ENCODE peak calls at places on chromosomes 7 and 10, in six cellular contexts. C is stimulated activated CD4-positive, alpha-beta T cell treated with anti-CD3 and anti-CD28 coated beads, Interleukin-1b, Interleukin-23, amount 100 ng/mL, for 24 hours; U is nephron progenitor cell; J is progenitor cell of endocrine pancreas; T is lung; P is Calu3. F is an unnamed sample.
A peak's percentile ranks its signal among the peaks of the same experiment; 100 is the strongest.

GRCh38 chr7:81484266-81484665 is 285.6 kb downstream of the HGF start:
- DNase-seq in C (no peak), U (peak; percentile 30), J (no peak), T (no peak), P (no peak), F (peak; percentile 39)

GRCh38 chr10:83253272-83253671 is 886.0 kb upstream of the GHITM start:
- DNase-seq in C (no peak), U (no peak), J (no peak), T (no peak), P (no peak), F (no peak)

GRCh38 chr7:21059069-21059468 is 272.4 kb upstream of the SP8 start:
- DNase-seq in C (no peak), U (no peak), J (no peak), T (no peak), P (no peak), F (no peak)

GRCh38 chr10:7558036-7558435 is 108.7 kb downstream of the ITIH5 start:
- DNase-seq in C (no peak), U (no peak), J (no peak), T (no peak), P (no peak), F (no peak)

GRCh38 chr7:114819629-114820362 is 102.1 kb upstream of the MDFIC start:
- DNase-seq in C (no peak), U (no peak), J (no peak), T (no peak), P (peak; percentile 55), F (no peak)

GRCh38 chr10:12081879-12082560 is 13.3 kb downstream of the DHTKD1 start:
- DNase-seq in C (no peak), U (no peak), J (no peak), T (no peak), P (no peak), F (no peak)

GRCh38 chr7:118026791-118027190 is 153.6 kb upstream of the CTTNBP2 start:
- DNase-seq in C (no peak), U (no peak), J (no peak), T (no peak), P (no peak), F (no peak)

GRCh38 chr10:91313761-91314520 is 93.5 kb downstream of the PCGF5 start:
- DNase-seq in C (no peak), U (no peak), J (no peak), T (no peak), P (no peak), F (no peak)

GRCh38 chr7:105678811-105679495 is 97.7 kb upstream of the EFCAB10 start:
- DNase-seq in C (no peak), U (no peak), J (no peak), T (peak; percentile 69), P (no peak), F (no peak)

GRCh38 chr10:110410329-110411046 is 87.2 kb upstream of the DUSP5 start:
- DNase-seq in C (no peak), U (no peak), J (no peak), T (peak; percentile 67), P (peak; percentile 88), F (no peak)

GRCh38 chr10:14736600-14737081 is 38.1 kb downstream of the FAM107B start:
- DNase-seq in C (no peak), U (peak; percentile 20), J (no peak), T (no peak), P (no peak), F (no peak)

GRCh38 chr10:118045842-118046490 is 775 bp downstream of the RAB11FIP2 start:
- DNase-seq in C (no peak), U (no peak), J (no peak), T (peak; percentile 53), P (peak; percentile 21), F (no peak)

GRCh38 chr7:4158826-4159225 is 523.3 kb upstream of the FOXK1 start:
- DNase-seq in C (no peak), U (no peak), J (no peak), T (no peak), P (no peak), F (no peak)

GRCh38 chr10:71077143-71077581 is 135.2 kb upstream of the UNC5B start:
- DNase-seq in C (no peak), U (no peak), J (peak; percentile 5), T (no peak), P (no peak), F (peak; percentile 30)

GRCh38 chr7:128821724-128822123 is 8.5 kb upstream of the FLNC start:
- DNase-seq in C (no peak), U (no peak), J (no peak), T (no peak), P (no peak), F (no peak)

GRCh38 chr7:9124320-9124719 is 690.9 kb downstream of the NXPH1 start:
- DNase-seq in C (no peak), U (no peak), J (no peak), T (no peak), P (no peak), F (no peak)

GRCh38 chr7:89998554-89998953 is 155.7 kb upstream of the STEAP1 start:
- DNase-seq in C (no peak), U (no peak), J (no peak), T (no peak), P (no peak), F (no peak)

GRCh38 chr10:29579455-29579970 is 55.3 kb downstream of the SVIL start:
- DNase-seq in C (no peak), U (no peak), J (no peak), T (no peak), P (no peak), F (no peak)

GRCh38 chr7:74174606-74175082 is 488 bp downstream of the EIF4H start:
- DNase-seq in C (no peak), U (peak; percentile 64), J (peak; percentile 32), T (peak; percentile 36), P (peak; percentile 20), F (peak; percentile 36)

GRCh38 chr10:131160219-131160875 is 151.2 kb downstream of the TCERG1L start:
- DNase-seq in C (no peak), U (no peak), J (no peak), T (no peak), P (no peak), F (no peak)

GRCh38 chr10:112115781-112116385 is 67.7 kb downstream of the GPAM start:
- DNase-seq in C (no peak), U (peak; percentile 51), J (peak; percentile 34), T (peak; percentile 39), P (peak; percentile 54), F (peak; percentile 79)

GRCh38 chr7:94908204-94909022 is 1.0 kb downstream of the PPP1R9A start:
- DNase-seq in C (no peak), U (peak; percentile 68), J (peak; percentile 60), T (peak; percentile 39), P (peak; percentile 33), F (peak; percentile 72)

GRCh38 chr7:127713758-127714157 is 61.8 kb downstream of the SND1 start:
- DNase-seq in C (no peak), U (no peak), J (no peak), T (no peak), P (no peak), F (no peak)

GRCh38 chr7:74290999-74291441 is 1.8 kb downstream of the CLIP2 start:
- DNase-seq in C (no peak), U (no peak), J (no peak), T (no peak), P (no peak), F (no peak)

GRCh38 chr10:105707603-105708002 is 1066.5 kb downstream of the SORCS3 start:
- DNase-seq in C (no peak), U (no peak), J (no peak), T (no peak), P (no peak), F (no peak)

GRCh38 chr7:111517441-111518037 is 44.8 kb downstream of the IMMP2L start:
- DNase-seq in C (no peak), U (no peak), J (no peak), T (no peak), P (peak; percentile 13), F (no peak)

GRCh38 chr7:72317335-72317734 is 94.8 kb downstream of the CALN1 start:
- DNase-seq in C (no peak), U (no peak), J (no peak), T (no peak), P (no peak), F (no peak)

GRCh38 chr10:70320751-70321150 is 36.9 kb upstream of the NPFFR1 start:
- DNase-seq in C (no peak), U (no peak), J (no peak), T (no peak), P (no peak), F (no peak)

GRCh38 chr10:129105266-129105665 is 361.8 kb upstream of the MGMT start:
- DNase-seq in C (no peak), U (no peak), J (no peak), T (peak; percentile 4), P (no peak), F (no peak)

GRCh38 chr10:35195361-35196306 is 69.0 kb downstream of the CREM start:
- DNase-seq in C (peak; percentile 44), U (peak; percentile 29), J (no peak), T (peak; percentile 67), P (peak; percentile 66), F (peak; percentile 60)

GRCh38 chr10:112290054-112290373 is 6.8 kb downstream of the TECTB start:
- DNase-seq in C (no peak), U (no peak), J (no peak), T (no peak), P (no peak), F (no peak)

GRCh38 chr7:2820508-2820934 is 23.6 kb downstream of the GNA12 start:
- DNase-seq in C (no peak), U (no peak), J (no peak), T (peak; percentile 79), P (peak; percentile 83), F (no peak)

GRCh38 chr10:69728335-69728861 is 73.3 kb upstream of the COL13A1 start:
- DNase-seq in C (no peak), U (no peak), J (no peak), T (no peak), P (no peak), F (peak; percentile 66)

GRCh38 chr7:141354251-141354650 is 197.0 kb upstream of the AGK start:
- DNase-seq in C (no peak), U (no peak), J (no peak), T (no peak), P (no peak), F (no peak)

GRCh38 chr10:79483299-79483698 is 29.0 kb upstream of the EIF5AL1 start:
- DNase-seq in C (no peak), U (no peak), J (no peak), T (no peak), P (no peak), F (no peak)

GRCh38 chr7:7857143-7857583 is 111.4 kb upstream of the GLCCI1 start:
- DNase-seq in C (no peak), U (no peak), J (no peak), T (no peak), P (no peak), F (no peak)